ENCODE peak calls at places on chromosomes 3 and 15, in five cellular contexts. G is tibial nerve, M is hepatocyte, L is foreskin keratinocyte, E is mammary epithelial cell. K is an unnamed sample.

GRCh38 chr15:80242132-80242769 is 9.8 kb downstream of the CTXND1 start:
- DNase-seq in G (no peak), M (peak; percentile 38), L (no peak), E (peak; percentile 3), K (peak; percentile 60)

GRCh38 chr15:27990411-27991338 is 108.4 kb downstream of the OCA2 start:
- DNase-seq in G (no peak), M (no peak), L (no peak), E (no peak), K (no peak)

GRCh38 chr15:86833595-86833994 is 753.9 kb downstream of the AGBL1 start:
- DNase-seq in G (no peak), M (no peak), L (no peak), E (no peak), K (no peak)

GRCh38 chr3:51362476-51362875 is 22.6 kb upstream of the MANF start:
- DNase-seq in G (no peak), M (no peak), L (no peak), E (no peak), K (no peak)

GRCh38 chr3:76753599-76753998 is 286.3 kb upstream of the ROBO2 start:
- DNase-seq in G (no peak), M (peak; percentile 38), L (no peak), E (no peak), K (no peak)

GRCh38 chr3:100697183-100697582 is 12.1 kb upstream of the TFG start:
- DNase-seq in G (no peak), M (peak; percentile 38), L (no peak), E (no peak), K (no peak)

GRCh38 chr3:113263020-113263419 is 51.7 kb downstream of the BOC start:
- DNase-seq in G (no peak), M (no peak), L (peak; percentile 30), E (peak; percentile 77), K (no peak)

GRCh38 chr3:153162513-153163348 is 705 bp downstream of the RAP2B start:
- DNase-seq in G (peak; percentile 24), M (peak; percentile 53), L (no peak), E (peak; percentile 42), K (peak; percentile 71)

GRCh38 chr3:74271541-74271940 is 342.9 kb downstream of the CNTN3 start:
- DNase-seq in G (no peak), M (no peak), L (no peak), E (no peak), K (no peak)

GRCh38 chr15:62997441-62997840 is 45.1 kb upstream of the TPM1 start:
- DNase-seq in G (no peak), M (no peak), L (no peak), E (no peak), K (no peak)

GRCh38 chr15:67594793-67595192 is 52.3 kb downstream of the MAP2K5 start:
- DNase-seq in G (no peak), M (no peak), L (no peak), E (no peak), K (no peak)

GRCh38 chr3:133662256-133662773 is 574 bp upstream of the TOPBP1 start:
- DNase-seq in G (no peak), M (peak; percentile 64), L (no peak), E (peak; percentile 60), K (peak; percentile 15)

GRCh38 chr3:169558371-169558770 is 105.1 kb downstream of the MECOM start:
- DNase-seq in G (no peak), M (no peak), L (no peak), E (no peak), K (no peak)

GRCh38 chr15:60923925-60924324 is 305.2 kb downstream of the RORA start:
- DNase-seq in G (no peak), M (no peak), L (no peak), E (no peak), K (no peak)

GRCh38 chr15:31464216-31465082 is 137.8 kb downstream of the KLF13 start:
- DNase-seq in G (no peak), M (no peak), L (no peak), E (no peak), K (no peak)

GRCh38 chr15:41465822-41466421 is 27.8 kb upstream of the ITPKA start:
- DNase-seq in G (no peak), M (peak; percentile 65), L (no peak), E (peak; percentile 37), K (peak; percentile 39)

GRCh38 chr3:115626006-115626409 is 2.7 kb downstream of the GAP43 start:
- DNase-seq in G (no peak), M (no peak), L (no peak), E (no peak), K (no peak)

GRCh38 chr3:96182756-96183155 is 631.6 kb upstream of the EPHA6 start:
- DNase-seq in G (no peak), M (no peak), L (peak; percentile 7), E (peak; percentile 28), K (no peak)

GRCh38 chr3:128804017-128804816 is 75.2 kb upstream of the ACAD9 start:
- DNase-seq in G (no peak), M (no peak), L (no peak), E (no peak), K (no peak)

GRCh38 chr15:92305342-92305741 is 88.3 kb upstream of the ST8SIA2 start:
- DNase-seq in G (no peak), M (no peak), L (no peak), E (no peak), K (no peak)

GRCh38 chr3:13194285-13195209 is 121.3 kb upstream of the IQSEC1 start:
- DNase-seq in G (no peak), M (no peak), L (no peak), E (no peak), K (no peak)

GRCh38 chr3:9914559-9915251 is 2.2 kb upstream of the IL17RC start:
- DNase-seq in G (no peak), M (no peak), L (no peak), E (no peak), K (no peak)

GRCh38 chr3:186025161-186025560 is 83.7 kb downstream of the ETV5 start:
- DNase-seq in G (no peak), M (no peak), L (no peak), E (no peak), K (no peak)

GRCh38 chr3:124832782-124833709 is 54.1 kb downstream of the ITGB5 start:
- DNase-seq in G (no peak), M (no peak), L (no peak), E (no peak), K (no peak)

GRCh38 chr15:40323953-40324937 is 753 bp downstream of the INAFM2 start:
- DNase-seq in G (no peak), M (no peak), L (no peak), E (no peak), K (peak; percentile 55)

GRCh38 chr15:69987492-69988482 is 109.9 kb downstream of the TLE3 start:
- DNase-seq in G (no peak), M (no peak), L (no peak), E (no peak), K (no peak)

GRCh38 chr3:116863270-116863770 is 153.7 kb downstream of the TUSC7 start:
- DNase-seq in G (no peak), M (no peak), L (no peak), E (no peak), K (no peak)

GRCh38 chr3:116863842-116864626 is 154.5 kb downstream of the TUSC7 start:
- DNase-seq in G (peak; percentile 14), M (peak; percentile 47), L (peak; percentile 16), E (peak; percentile 11), K (peak; percentile 77)

DNA sequence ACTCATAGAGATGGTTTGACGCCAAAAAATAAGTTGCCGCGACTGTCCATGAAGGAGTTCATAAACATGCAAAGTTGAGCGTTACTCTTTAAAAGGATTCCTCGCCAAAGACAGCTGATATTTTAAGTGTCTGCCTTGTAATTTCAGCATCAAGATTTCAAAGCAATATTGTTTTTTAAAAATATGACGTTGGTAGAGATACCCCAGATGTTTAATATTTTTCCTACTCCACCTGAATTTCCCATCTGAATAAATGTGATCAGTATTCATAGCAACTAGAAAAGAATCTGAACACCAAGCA is 155.0 kb downstream of the TUSC7 start:
- DNase-seq in G (no peak), M (no peak), L (no peak), E (no peak), K (no peak)
- TF ChIP-seq CTCF in G (peak; percentile 1), M (no peak), L (no peak), E (no peak), K (no peak)

GRCh38 chr3:156862338-156862737 is 36.2 kb downstream of the LEKR1 start:
- DNase-seq in G (no peak), M (no peak), L (peak; percentile 47), E (peak; percentile 60), K (no peak)

GRCh38 chr3:156867174-156867573 is 41.0 kb downstream of the LEKR1 start:
- DNase-seq in G (no peak), M (no peak), L (no peak), E (no peak), K (no peak)

GRCh38 chr3:156860873-156861272 is 34.7 kb downstream of the LEKR1 start:
- DNase-seq in G (no peak), M (no peak), L (no peak), E (peak; percentile 4), K (no peak)

GRCh38 chr3:156865732-156866131 is 39.6 kb downstream of the LEKR1 start:
- DNase-seq in G (no peak), M (no peak), L (no peak), E (no peak), K (no peak)
- TF ChIP-seq CTCF in G (no peak), M (peak; percentile 5), L (peak; percentile 44), E (no peak), K (no peak)

GRCh38 chr3:54781728-54782127 is 146.1 kb downstream of the LRTM1 start:
- DNase-seq in G (no peak), M (no peak), L (no peak), E (no peak), K (peak; percentile 21)
- TF ChIP-seq CTCF in G (no peak), M (no peak), L (no peak), E (no peak), K (peak; percentile 30)

GRCh38 chr15:55118341-55118740 is 78.4 kb downstream of the RSL24D1 start:
- DNase-seq in G (no peak), M (no peak), L (no peak), E (no peak), K (no peak)
- TF ChIP-seq CTCF in G (no peak), M (no peak), L (no peak), E (no peak), K (no peak)

DNA sequence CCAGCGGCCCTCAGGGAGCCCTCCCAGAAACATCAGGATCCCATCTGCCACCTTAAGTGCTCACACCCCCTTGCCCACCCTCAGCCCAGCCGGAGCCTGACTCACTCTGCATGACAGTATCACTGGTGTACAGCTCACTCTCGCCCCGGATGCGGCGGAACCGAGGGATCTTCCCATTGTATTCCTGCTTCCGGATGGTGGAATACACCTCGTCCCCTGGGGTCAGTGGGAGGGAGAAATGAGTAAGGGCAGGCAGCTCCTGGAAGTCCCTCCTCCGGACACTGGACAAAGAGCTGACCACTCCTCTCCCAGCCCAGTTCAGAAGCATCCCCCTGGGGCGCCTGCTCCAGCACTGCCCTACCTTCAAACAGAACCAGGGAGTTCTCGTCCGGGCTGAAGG is 16.5 kb downstream of the SEMA7A start:
- DNase-seq in G (no peak), M (no peak), L (no peak), E (peak; percentile 57), K (no peak)
- TF ChIP-seq CTCF in G (no peak), M (no peak), L (no peak), E (no peak), K (no peak)